ENCODE peak calls at places on chromosomes 6 and 20, in eight cellular contexts. D is activated T-helper 2 cell treated with anti-CD3 and anti-CD28 coated beads, Interferon-gamma antibody, Interleukin-2, Interleukin-4, amounts not matched to agents 10 μg/mL and 5 μg/mL and 100 μg/mL, durations not matched to agents 14 hours and 24 hours and 36 hours; J is NCI-H510A; H is NCI-H1105 treated with DMSO at 0.1 percent for 48 hours; A is brain microvascular endothelial cell; W is endothelial cell; P is stimulated activated CD4-positive, alpha-beta T cell treated with anti-CD3 and anti-CD28 coated beads, Interleukin-1b, Interleukin-23, amount 100 ng/mL, for 48 hours; C is GM04504. E is an unnamed sample.

GRCh38 chr6:42813906-42814444 is 32.1 kb downstream of the BICRAL start:
- DNase-seq in D (no peak), J (no peak), H (no peak), A (no peak), W (no peak), P (no peak), C (no peak), E (no peak)

GRCh38 chr6:100892116-100892515 is 11.0 kb upstream of the ASCC3 start:
- DNase-seq in D (no peak), J (no peak), H (no peak), A (no peak), W (no peak), P (no peak), C (no peak), E (no peak)

GRCh38 chr6:46917002-46917401 is 4.7 kb downstream of the ADGRF5 start:
- DNase-seq in D (no peak), J (no peak), H (no peak), A (no peak), W (no peak), P (no peak), C (no peak), E (no peak)

GRCh38 chr6:107059606-107060005 is 31.6 kb downstream of the MTRES1 start:
- DNase-seq in D (no peak), J (no peak), H (no peak), A (no peak), W (no peak), P (no peak), C (no peak), E (no peak)

GRCh38 chr20:47907031-47907670 is 121.9 kb upstream of the SULF2 start:
- DNase-seq in D (no peak), J (no peak), H (no peak), A (no peak), W (no peak), P (no peak), C (no peak), E (no peak)

GRCh38 chr6:166500246-166500645 is 86.2 kb downstream of the RAMACL start:
- DNase-seq in D (no peak), J (no peak), H (no peak), A (no peak), W (no peak), P (no peak), C (no peak), E (no peak)

GRCh38 chr6:111721677-111722219 is 116.1 kb upstream of the TRAF3IP2 start:
- DNase-seq in D (peak; percentile 36), J (no peak), H (no peak), A (peak; percentile 50), W (peak; percentile 34), P (peak; percentile 46), C (no peak), E (no peak)

GRCh38 chr20:59620860-59621485 is 16.6 kb downstream of the PHACTR3 start:
- DNase-seq in D (no peak), J (no peak), H (no peak), A (no peak), W (no peak), P (no peak), C (no peak), E (no peak)

GRCh38 chr20:62860391-62860923 is 1.2 kb downstream of the TCFL5 start:
- DNase-seq in D (no peak), J (no peak), H (peak; percentile 5), A (no peak), W (no peak), P (no peak), C (no peak), E (peak; percentile 40)

GRCh38 chr6:30037182-30037788 is 23.8 kb upstream of the POLR1H start:
- DNase-seq in D (no peak), J (no peak), H (no peak), A (peak; percentile 18), W (no peak), P (no peak), C (no peak), E (no peak)

GRCh38 chr20:47703748-47704147 is 81.5 kb downstream of the SULF2 start:
- DNase-seq in D (no peak), J (no peak), H (no peak), A (peak; percentile 48), W (no peak), P (no peak), C (no peak), E (no peak)

GRCh38 chr6:4879724-4880372 is 103.6 kb downstream of the CDYL start:
- DNase-seq in D (no peak), J (no peak), H (no peak), A (no peak), W (no peak), P (no peak), C (no peak), E (no peak)